ENCODE peak calls at places on chromosomes 11 and 22, in eight cellular contexts. Z is PC-3, T is cardiac muscle cell, L is cardiac fibroblast, H is brain microvascular endothelial cell, B is hepatocyte, C is A549, J is upper lobe of right lung. O is an unnamed sample.

GRCh38 chr11:62715150-62716130 is 8.0 kb downstream of the GNG3 start:
- DNase-seq in J (no peak), H (no peak), L (no peak), B (no peak), C (no peak), T (no peak), Z (no peak), O (no peak)

GRCh38 chr11:122516686-122517085 is 138.8 kb upstream of the UBASH3B start:
- DNase-seq in L (no peak), B (no peak), J (no peak), H (no peak), C (no peak), Z (no peak), T (no peak), O (peak)

GRCh38 chr11:100991541-100991940 is 138.1 kb downstream of the PGR start:
- DNase-seq in T (peak), B (peak), C (no peak), H (no peak), L (no peak), Z (no peak), J (no peak), O (no peak)

GRCh38 chr11:133821776-133822175 is 23.5 kb downstream of the SPATA19 start:
- DNase-seq in J (no peak), L (peak), Z (peak), T (peak), H (no peak), B (peak), C (peak), O (no peak)

GRCh38 chr22:45526768-45527360 is 24.2 kb downstream of the FBLN1 start:
- DNase-seq in T (no peak), L (no peak), Z (no peak), B (no peak), H (no peak), C (no peak), J (no peak), O (no peak)

GRCh38 chr22:44455963-44456358 is 42.1 kb downstream of the RTL6 start:
- DNase-seq in Z (no peak), H (no peak), J (no peak), L (no peak), B (no peak), C (no peak), T (no peak), O (no peak)

GRCh38 chr11:112401036-112401769 is 140.5 kb upstream of the PLET1 start:
- DNase-seq in H (no peak), C (no peak), J (no peak), Z (no peak), L (no peak), B (no peak), T (no peak), O (no peak)

GRCh38 chr11:126594921-126595367 is 239.5 kb downstream of the ST3GAL4 start:
- DNase-seq in C (no peak), T (no peak), L (no peak), B (no peak), Z (no peak), J (peak), H (no peak), O (no peak)

GRCh38 chr11:70556884-70557741 is 158.8 kb downstream of the CTTN start:
- DNase-seq in J (no peak), H (no peak), C (peak), L (no peak), T (peak), Z (peak), B (peak), O (no peak)

GRCh38 chr11:35571703-35572102 is 46.3 kb upstream of the PAMR1 start:
- DNase-seq in L (no peak), Z (no peak), J (no peak), H (no peak), B (no peak), C (no peak), T (no peak), O (no peak)

GRCh38 chr11:8082391-8083087 is 1.5 kb downstream of the TUB start:
- DNase-seq in L (no peak), Z (no peak), B (peak), H (no peak), T (no peak), J (peak), C (no peak), O (peak)

GRCh38 chr11:20770421-20770935 is 101.1 kb downstream of the NELL1 start:
- DNase-seq in H (no peak), L (no peak), Z (no peak), J (no peak), C (no peak), T (no peak), B (no peak), O (no peak)

DNA sequence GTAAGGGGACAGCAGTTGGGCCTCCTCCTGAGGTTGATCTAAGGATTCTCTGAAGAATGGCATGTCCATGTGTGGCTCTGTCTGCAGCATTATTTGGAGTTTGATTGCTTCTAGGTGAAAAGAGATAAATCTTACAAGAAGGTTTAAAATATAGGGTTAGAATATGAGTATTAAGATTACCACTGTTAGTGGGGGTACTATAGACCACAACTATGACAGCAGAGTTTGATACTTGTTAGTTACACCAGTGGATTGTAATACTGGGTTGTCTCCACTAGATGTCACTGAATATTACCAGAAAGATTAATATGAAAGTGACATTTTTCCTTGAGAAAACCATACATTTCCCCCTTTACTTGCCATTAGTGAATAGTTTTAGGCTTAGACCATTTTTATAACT is 47.9 kb downstream of the ZNF280B start:
- DNase-seq in Z (peak), B (peak), H (no peak), T (peak), L (peak), C (peak), J (no peak), O (peak)
- TF ChIP-seq CTCF in Z (peak), B (peak), H (no peak), T (no peak), L (peak), C (peak), J (peak), O (peak)

DNA sequence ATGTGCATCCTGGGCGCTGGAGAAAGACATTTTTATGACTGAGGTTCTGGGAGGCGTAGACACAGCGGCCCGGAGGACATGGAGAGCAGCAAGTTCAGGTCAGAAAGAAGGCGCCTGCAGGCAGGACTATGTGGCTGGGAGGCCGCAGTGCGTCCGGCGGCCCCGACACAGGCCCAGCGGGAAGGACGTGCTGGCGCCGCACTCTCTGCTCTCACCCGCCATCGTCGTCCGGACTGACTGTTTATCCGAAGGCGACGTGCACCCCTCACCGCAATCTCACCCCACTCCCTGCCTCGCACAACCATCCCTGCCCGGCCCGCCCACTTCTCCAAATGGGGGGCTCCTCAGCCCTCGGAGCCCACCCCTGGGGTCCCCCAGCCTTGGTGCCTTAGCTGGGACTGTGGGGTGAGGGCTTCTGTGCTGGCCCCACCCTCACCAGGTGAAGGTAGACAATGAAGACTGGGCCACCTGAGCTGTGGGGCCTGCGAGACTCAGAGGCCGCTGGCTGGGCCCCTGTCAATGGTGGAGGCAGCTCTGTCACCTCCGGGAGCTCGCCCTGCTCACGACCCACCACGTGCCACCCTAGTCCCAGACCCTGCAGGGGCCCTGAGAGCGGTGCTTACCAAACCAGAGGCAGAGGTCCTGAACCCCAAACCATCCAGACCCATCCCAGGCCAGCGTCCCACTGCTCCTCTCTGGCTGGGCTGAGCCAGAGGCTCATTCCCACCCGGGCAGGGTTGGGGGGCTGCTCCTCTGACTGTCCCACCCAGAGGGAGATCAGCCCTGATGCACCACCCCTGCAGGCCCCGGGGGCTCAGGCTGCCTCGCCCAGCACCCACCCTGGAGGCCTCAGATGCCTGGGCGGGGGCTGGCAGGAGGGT is 16.2 kb upstream of the MUC5B start:
- DNase-seq in T (no peak), Z (no peak), C (no peak), B (no peak), J (peak), L (no peak), H (no peak), O (no peak)
- H3K4me3 ChIP-seq in T (no peak), Z (no peak), C (no peak), B (no peak), J (no peak), L (no peak), H (no peak), O (no peak)

GRCh38 chr11:123753110-123753509 is 1.2 kb downstream of the OR6X1 start:
- DNase-seq in H (no peak), B (no peak), C (no peak), J (no peak), Z (no peak), L (no peak), T (no peak), O (no peak)
- TF ChIP-seq CTCF in H (no peak), B (no peak), C (no peak), J (no peak), Z (no peak), L (no peak), T (no peak), O (no peak)

GRCh38 chr11:128893578-128894295 is 2.6 kb downstream of the KCNJ5 start:
- DNase-seq in L (no peak), J (no peak), T (no peak), H (no peak), B (no peak), C (no peak), Z (no peak), O (no peak)
- H3K4me3 ChIP-seq in L (no peak), J (no peak), T (peak), H (no peak), B (no peak), C (no peak), Z (no peak), O (no peak)

DNA sequence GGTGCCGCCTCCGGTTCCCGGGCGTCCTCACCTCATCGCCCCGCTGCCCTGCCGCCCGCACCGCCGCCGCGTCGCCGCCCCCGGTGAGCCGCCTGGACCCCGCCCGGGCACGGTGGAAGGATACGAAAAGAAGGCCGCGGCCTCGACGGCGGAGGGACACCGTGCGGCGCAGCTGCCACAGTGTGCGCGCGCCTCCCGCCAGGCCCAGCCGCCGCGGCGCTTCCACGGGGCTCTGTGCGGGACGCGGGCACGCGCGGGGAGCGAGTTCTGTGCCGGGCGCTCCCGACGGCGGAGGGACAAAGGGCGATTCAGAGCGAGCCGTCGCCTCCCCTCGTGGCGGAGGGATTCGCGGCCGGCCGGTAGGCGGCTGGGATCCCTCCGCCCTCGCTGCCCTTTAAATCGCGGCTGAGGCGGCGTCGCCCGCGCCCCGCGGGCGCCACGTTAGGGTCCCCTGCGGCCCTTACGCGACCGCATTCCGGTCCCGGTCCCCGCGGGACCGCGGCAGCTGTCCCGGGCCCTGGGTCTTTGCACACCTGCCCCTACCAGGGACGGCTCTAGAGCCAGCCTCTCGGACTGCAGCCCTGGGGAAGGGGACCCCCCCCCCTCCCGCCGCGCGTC is 568 bp upstream of the KMT5B start:
- DNase-seq in T (peak), Z (peak), J (peak), C (peak), B (peak), H (peak), L (peak), O (peak)
- TF ChIP-seq CTCF in T (no peak), Z (no peak), J (no peak), C (no peak), B (no peak), H (no peak), L (no peak), O (peak)

DNA sequence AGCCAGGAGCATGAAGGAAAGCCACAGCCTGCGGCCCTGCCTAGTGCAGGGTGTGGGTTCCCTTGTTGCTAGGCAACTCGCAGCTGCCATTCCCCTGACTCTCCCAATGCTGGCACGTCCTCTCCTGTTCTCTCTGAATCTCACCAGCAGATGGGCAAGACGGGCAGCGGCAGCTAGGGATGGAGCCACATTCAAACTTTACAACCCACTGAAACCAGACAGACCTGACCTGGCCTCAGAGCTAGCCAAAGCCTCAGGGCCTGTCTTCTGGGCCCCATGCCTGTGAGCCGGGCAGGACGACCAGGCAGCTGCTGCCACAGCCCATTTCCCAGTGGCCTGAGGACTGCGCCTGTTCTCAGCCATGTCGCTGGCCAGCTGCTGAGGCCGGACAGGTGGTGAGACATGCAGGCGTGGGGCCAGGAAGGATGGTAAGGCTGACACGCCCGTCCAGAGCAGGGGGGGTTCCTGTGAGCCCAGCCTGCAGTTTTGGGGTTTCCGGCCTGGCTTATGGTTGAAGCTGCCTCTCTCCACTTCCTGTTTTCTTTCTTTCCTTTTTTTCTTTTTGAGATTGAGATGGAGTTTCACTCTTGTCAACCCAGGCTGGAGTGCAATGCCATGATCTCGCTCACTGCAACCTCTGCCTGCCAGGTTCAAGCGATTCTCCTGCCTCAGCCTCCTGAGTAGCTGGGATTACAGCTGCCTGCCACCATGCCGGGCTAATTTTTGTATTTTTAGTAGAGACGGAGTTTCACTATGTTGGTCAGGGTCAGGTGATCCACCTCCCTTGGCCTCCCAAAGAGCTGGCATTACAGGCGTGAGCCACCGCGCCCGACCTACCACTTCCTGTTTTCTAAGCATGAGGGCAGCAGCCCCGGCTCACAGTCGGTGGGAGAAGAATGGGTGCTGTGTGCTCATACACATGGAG is 4.1 kb downstream of the SUN2 start:
- DNase-seq in H (no peak), T (no peak), Z (no peak), C (no peak), B (no peak), L (no peak), J (peak), O (no peak)
- H3K4me3 ChIP-seq in H (no peak), T (no peak), Z (no peak), C (no peak), B (no peak), L (no peak), J (peak), O (no peak)